ENCODE peak calls at places on chromosome 13, in ten cellular contexts. K is HCT116; H is A549; X is CD4-positive, CD25-positive, alpha-beta regulatory T cell; T is heart left ventricle; B is GM23248; D is SJSA1; A is right atrium auricular region; L is mesenchymal stem cell; Z is PC-3. P is an unnamed sample.
A peak's percentile ranks its signal among the peaks of the same experiment; 100 is the strongest.

GRCh38 chr13:68888832-68889231 is 1218.8 kb upstream of the ATXN8OS start:
- DNase-seq in K (peak; percentile 10), H (no peak), X (no peak), T (no peak), B (no peak), D (no peak), A (no peak), L (no peak), Z (peak; percentile 48), P (no peak)

GRCh38 chr13:98525852-98526512 is 50.9 kb downstream of the STK24 start:
- DNase-seq in K (no peak), H (no peak), X (no peak), T (no peak), B (no peak), D (no peak), A (no peak), L (no peak), Z (no peak), P (no peak)

GRCh38 chr13:30744056-30744684 is 8.8 kb downstream of the ALOX5AP start:
- DNase-seq in K (peak; percentile 19), H (peak; percentile 35), X (peak; percentile 96), T (no peak), B (peak; percentile 48), D (peak; percentile 53), A (no peak), L (peak; percentile 86), Z (peak; percentile 43), P (no peak)

GRCh38 chr13:36718686-36719085 is 44.9 kb downstream of the SERTM1 start:
- DNase-seq in K (no peak), H (peak; percentile 27), X (no peak), T (no peak), B (no peak), D (no peak), A (no peak), L (no peak), Z (no peak), P (no peak)

GRCh38 chr13:106594986-106595385 is 27.0 kb upstream of the ARGLU1 start:
- DNase-seq in K (no peak), H (no peak), X (no peak), T (no peak), B (no peak), D (no peak), A (no peak), L (no peak), Z (no peak), P (no peak)

GRCh38 chr13:42355841-42356575 is 84.1 kb downstream of the AKAP11 start:
- DNase-seq in K (no peak), H (no peak), X (no peak), T (no peak), B (no peak), D (no peak), A (no peak), L (no peak), Z (no peak), P (no peak)

GRCh38 chr13:86810385-86810784 is 860.8 kb upstream of the SLITRK5 start:
- DNase-seq in K (no peak), H (no peak), X (no peak), T (no peak), B (no peak), D (no peak), A (no peak), L (no peak), Z (no peak), P (no peak)

GRCh38 chr13:77925616-77926015 is 7.0 kb upstream of the EDNRB start:
- DNase-seq in K (no peak), H (no peak), X (no peak), T (no peak), B (no peak), D (no peak), A (no peak), L (no peak), Z (no peak), P (no peak)

GRCh38 chr13:51618626-51619025 is 34.4 kb downstream of the WDFY2 start:
- DNase-seq in K (no peak), H (no peak), X (no peak), T (no peak), B (no peak), D (no peak), A (no peak), L (no peak), Z (no peak), P (no peak)

GRCh38 chr13:51643114-51643881 is 59.0 kb downstream of the WDFY2 start:
- DNase-seq in K (no peak), H (peak; percentile 66), X (peak; percentile 11), T (no peak), B (peak; percentile 94), D (peak; percentile 81), A (no peak), L (peak; percentile 95), Z (peak; percentile 83), P (peak; percentile 51)

GRCh38 chr13:111883571-111884343 is 183.2 kb upstream of the SOX1 start:
- DNase-seq in K (no peak), H (no peak), X (no peak), T (no peak), B (no peak), D (peak; percentile 36), A (peak; percentile 30), L (no peak), Z (no peak), P (no peak)

DNA sequence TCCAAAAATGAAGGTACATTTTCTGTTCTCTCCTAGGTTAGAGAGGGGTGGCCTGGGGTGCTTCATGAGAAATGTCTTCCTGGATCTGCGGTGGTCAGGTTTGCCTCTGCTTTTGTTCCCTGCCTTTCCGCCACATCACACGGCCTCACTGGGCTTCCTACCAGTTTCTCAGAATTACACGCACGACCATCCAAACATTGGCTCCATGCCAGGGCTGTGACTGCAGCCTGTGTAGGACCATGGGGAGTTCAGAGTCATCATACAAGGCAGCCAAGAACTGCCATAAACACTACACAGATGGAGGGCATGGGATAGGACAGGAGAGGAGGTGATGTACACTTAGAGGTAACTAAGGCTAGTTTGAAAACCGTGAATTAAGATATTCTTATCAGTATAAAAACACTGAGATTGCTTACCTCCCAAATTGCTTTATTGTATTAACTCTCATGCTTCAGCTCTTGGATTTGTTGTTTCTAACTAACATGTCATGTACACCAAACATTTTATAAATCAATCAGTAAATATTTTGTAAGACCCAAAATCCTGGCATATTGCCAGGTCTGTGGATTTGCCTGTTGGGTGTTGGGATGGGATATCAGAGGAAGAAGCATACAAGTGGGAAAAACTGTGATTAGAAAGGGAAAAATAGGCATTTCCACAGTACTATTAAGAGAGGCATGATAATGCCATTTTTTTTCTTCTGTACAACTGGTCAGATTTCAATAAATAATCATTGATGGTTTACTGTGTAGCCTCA is 45.2 kb downstream of the CDADC1 start:
- DNase-seq in K (no peak), H (no peak), X (no peak), T (peak; percentile 57), B (peak; percentile 7), D (no peak), A (peak; percentile 81), L (peak; percentile 74), Z (no peak), P (no peak)
- H3K27ac ChIP-seq in K (no peak overlapping the region), H (no peak overlapping the region), X (no peak overlapping the region), T (no peak overlapping the region), B (no peak overlapping the region), D (no peak overlapping the region), A (no peak overlapping the region), L (no peak overlapping the region), Z (no peak overlapping the region), P (no peak overlapping the region)

GRCh38 chr13:46782066-46782465 is 14.9 kb downstream of the ESD start:
- DNase-seq in K (no peak), H (no peak), X (no peak), T (no peak), B (no peak), D (no peak), A (no peak), L (no peak), Z (no peak), P (no peak)

GRCh38 chr13:46775385-46776065 is 21.4 kb downstream of the ESD start:
- DNase-seq in K (no peak), H (no peak), X (no peak), T (no peak), B (no peak), D (no peak), A (no peak), L (no peak), Z (no peak), P (no peak)

GRCh38 chr13:46778095-46778494 is 18.9 kb downstream of the ESD start:
- DNase-seq in K (no peak), H (no peak), X (no peak), T (no peak), B (peak; percentile 14), D (no peak), A (no peak), L (no peak), Z (peak; percentile 42), P (no peak)

GRCh38 chr13:46783504-46783903 is 13.5 kb downstream of the ESD start:
- DNase-seq in K (no peak), H (no peak), X (no peak), T (no peak), B (no peak), D (no peak), A (no peak), L (no peak), Z (no peak), P (no peak)

GRCh38 chr13:46778879-46779278 is 18.1 kb downstream of the ESD start:
- DNase-seq in K (no peak), H (no peak), X (no peak), T (no peak), B (peak; percentile 72), D (no peak), A (no peak), L (no peak), Z (peak; percentile 30), P (no peak)
- H3K27ac ChIP-seq in K (no peak overlapping the region), H (no peak overlapping the region), X (no peak overlapping the region), T (no peak overlapping the region), B (peak overlapping the region; percentile 19), D (no peak overlapping the region), A (no peak overlapping the region), L (no peak overlapping the region), Z (peak overlapping the region; percentile 78), P (no peak overlapping the region)

GRCh38 chr13:34750078-34750703 is 191.9 kb upstream of the NBEA start:
- DNase-seq in K (no peak), H (no peak), X (no peak), T (peak; percentile 35), B (peak; percentile 12), D (no peak), A (peak; percentile 71), L (no peak), Z (no peak), P (no peak)
- H3K27ac ChIP-seq in K (no peak overlapping the region), H (no peak overlapping the region), X (no peak overlapping the region), T (no peak overlapping the region), B (no peak overlapping the region), D (no peak overlapping the region), A (no peak overlapping the region), L (no peak overlapping the region), Z (no peak overlapping the region), P (no peak overlapping the region)

DNA sequence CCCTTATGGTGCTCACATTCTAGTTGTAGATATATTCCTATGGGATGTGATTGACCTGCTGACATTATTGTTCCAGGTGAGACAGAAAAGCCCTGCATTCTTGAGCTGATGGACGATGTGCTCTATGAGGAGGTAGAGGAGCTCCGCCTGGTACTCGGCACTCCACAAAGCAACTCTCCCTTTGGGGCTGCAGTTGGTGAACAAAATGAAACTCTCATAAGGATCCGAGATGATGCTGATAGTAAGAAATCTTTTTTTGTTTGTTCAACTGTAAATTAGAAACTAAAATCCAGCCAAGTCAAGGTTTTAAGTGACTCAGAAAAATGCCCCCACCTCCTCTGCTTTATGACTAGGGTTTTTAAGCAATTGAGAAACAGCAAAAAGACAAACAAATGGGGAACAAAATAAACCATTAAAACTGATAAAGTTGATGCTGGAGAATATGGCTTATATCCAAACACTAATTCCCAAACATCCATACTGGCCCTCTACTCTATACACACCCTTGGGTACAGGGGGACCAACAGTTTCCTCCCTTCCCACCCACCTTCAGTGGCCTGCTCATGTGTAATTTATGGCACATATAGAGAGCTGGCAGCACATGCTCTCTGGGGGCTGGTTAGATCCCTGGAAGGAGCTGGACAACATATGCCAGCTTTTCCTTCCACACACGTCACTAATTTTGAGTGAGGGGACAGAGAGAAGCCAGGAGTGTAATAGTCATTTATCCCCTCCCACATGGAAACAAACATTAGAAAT is 139.6 kb downstream of the STOML3 start:
- DNase-seq in K (no peak), H (no peak), X (no peak), T (no peak), B (no peak), D (no peak), A (no peak), L (no peak), Z (no peak), P (no peak)
- H3K27ac ChIP-seq in K (no peak overlapping the region), H (no peak overlapping the region), X (no peak overlapping the region), T (no peak overlapping the region), B (no peak overlapping the region), D (no peak overlapping the region), A (no peak overlapping the region), L (no peak overlapping the region), Z (no peak overlapping the region), P (no peak overlapping the region)

P was measured in epithelial cell of prostate.